ENCODE peak calls at places on chromosome 12, in six cellular contexts. One of them, this sample, is unnamed. For H3K36me3, the result is how much of the 10 kb centered on the place peaks cover.

GRCh38 chr12:44874981-44875416 is 1.1 kb downstream of the NELL2 start:
- DNase-seq in GM23248: peak
- DNase-seq in WERI-Rb-1: peak
- DNase-seq in spleen: no peak
- DNase-seq in breast epithelium: no peak
- DNase-seq in HCT116: no peak
- DNase-seq in this sample: no peak

GRCh38 chr12:28814246-28814645 is 334.8 kb upstream of the FAR2 start:
- DNase-seq in GM23248: no peak
- DNase-seq in WERI-Rb-1: no peak
- DNase-seq in spleen: peak
- DNase-seq in breast epithelium: peak
- DNase-seq in HCT116: no peak
- DNase-seq in this sample: no peak

GRCh38 chr12:7915911-7916403 is 20.0 kb downstream of the SLC2A3 start:
- DNase-seq in GM23248: no peak
- DNase-seq in WERI-Rb-1: no peak
- DNase-seq in spleen: no peak
- DNase-seq in breast epithelium: no peak
- DNase-seq in HCT116: no peak
- DNase-seq in this sample: no peak

GRCh38 chr12:3768911-3769447 is 16.1 kb upstream of the CRACR2A start:
- DNase-seq in GM23248: no peak
- DNase-seq in WERI-Rb-1: no peak
- DNase-seq in spleen: no peak
- DNase-seq in breast epithelium: no peak
- DNase-seq in HCT116: no peak
- DNase-seq in this sample: no peak

GRCh38 chr12:78096909-78097597 is 266.4 kb downstream of the NAV3 start:
- DNase-seq in GM23248: peak
- DNase-seq in WERI-Rb-1: peak
- DNase-seq in spleen: no peak
- DNase-seq in breast epithelium: no peak
- DNase-seq in HCT116: no peak
- DNase-seq in this sample: peak

GRCh38 chr12:116382456-116382902 is 105.0 kb upstream of the MED13L start:
- DNase-seq in GM23248: peak
- DNase-seq in WERI-Rb-1: no peak
- DNase-seq in spleen: no peak
- DNase-seq in breast epithelium: no peak
- DNase-seq in HCT116: no peak
- DNase-seq in this sample: no peak

GRCh38 chr12:127964717-127965116 is 302.3 kb upstream of the TMEM132C start:
- DNase-seq in GM23248: peak
- DNase-seq in WERI-Rb-1: no peak
- DNase-seq in spleen: no peak
- DNase-seq in breast epithelium: no peak
- DNase-seq in HCT116: no peak
- DNase-seq in this sample: peak

GRCh38 chr12:27733052-27733656 is 22.5 kb downstream of the MRPS35 start:
- DNase-seq in GM23248: peak
- DNase-seq in WERI-Rb-1: no peak
- DNase-seq in spleen: no peak
- DNase-seq in breast epithelium: no peak
- DNase-seq in HCT116: no peak
- DNase-seq in this sample: no peak

GRCh38 chr12:22821985-22822384 is 197.0 kb downstream of the ETNK1 start:
- DNase-seq in GM23248: no peak
- DNase-seq in WERI-Rb-1: no peak
- DNase-seq in spleen: no peak
- DNase-seq in breast epithelium: no peak
- DNase-seq in HCT116: no peak
- DNase-seq in this sample: no peak

GRCh38 chr12:49664591-49665146 is 41.3 kb downstream of the PRPF40B start:
- DNase-seq in GM23248: peak
- DNase-seq in WERI-Rb-1: no peak
- DNase-seq in spleen: peak
- DNase-seq in breast epithelium: no peak
- DNase-seq in HCT116: no peak
- DNase-seq in this sample: peak

GRCh38 chr12:52079576-52080402 is at the start of gene SMIM41:
- DNase-seq in GM23248: no peak
- DNase-seq in WERI-Rb-1: no peak
- DNase-seq in spleen: no peak
- DNase-seq in breast epithelium: no peak
- DNase-seq in HCT116: no peak
- DNase-seq in this sample: no peak

GRCh38 chr12:105681341-105681740 is 350.9 kb downstream of the C12orf75 start:
- DNase-seq in GM23248: no peak
- DNase-seq in WERI-Rb-1: no peak
- DNase-seq in spleen: no peak
- DNase-seq in breast epithelium: no peak
- DNase-seq in HCT116: no peak
- DNase-seq in this sample: peak

GRCh38 chr12:46843811-46844210 is 18.0 kb upstream of the SLC38A4 start:
- DNase-seq in GM23248: peak
- DNase-seq in WERI-Rb-1: no peak
- DNase-seq in spleen: no peak
- DNase-seq in breast epithelium: no peak
- DNase-seq in HCT116: no peak
- DNase-seq in this sample: no peak

GRCh38 chr12:104529130-104529874 is 72.6 kb downstream of the CHST11 start:
- DNase-seq in GM23248: no peak
- DNase-seq in WERI-Rb-1: no peak
- DNase-seq in spleen: no peak
- DNase-seq in breast epithelium: no peak
- DNase-seq in HCT116: no peak
- DNase-seq in this sample: no peak

GRCh38 chr12:3046441-3047200 is 30.6 kb upstream of the TSPAN9 start:
- DNase-seq in GM23248: peak
- DNase-seq in WERI-Rb-1: no peak
- DNase-seq in spleen: peak
- DNase-seq in breast epithelium: no peak
- DNase-seq in HCT116: no peak
- DNase-seq in this sample: no peak

GRCh38 chr12:92574046-92574783 is 128.6 kb upstream of the PLEKHG7 start:
- DNase-seq in GM23248: peak
- DNase-seq in WERI-Rb-1: peak
- DNase-seq in spleen: no peak
- DNase-seq in breast epithelium: no peak
- DNase-seq in HCT116: peak
- DNase-seq in this sample: peak

DNA sequence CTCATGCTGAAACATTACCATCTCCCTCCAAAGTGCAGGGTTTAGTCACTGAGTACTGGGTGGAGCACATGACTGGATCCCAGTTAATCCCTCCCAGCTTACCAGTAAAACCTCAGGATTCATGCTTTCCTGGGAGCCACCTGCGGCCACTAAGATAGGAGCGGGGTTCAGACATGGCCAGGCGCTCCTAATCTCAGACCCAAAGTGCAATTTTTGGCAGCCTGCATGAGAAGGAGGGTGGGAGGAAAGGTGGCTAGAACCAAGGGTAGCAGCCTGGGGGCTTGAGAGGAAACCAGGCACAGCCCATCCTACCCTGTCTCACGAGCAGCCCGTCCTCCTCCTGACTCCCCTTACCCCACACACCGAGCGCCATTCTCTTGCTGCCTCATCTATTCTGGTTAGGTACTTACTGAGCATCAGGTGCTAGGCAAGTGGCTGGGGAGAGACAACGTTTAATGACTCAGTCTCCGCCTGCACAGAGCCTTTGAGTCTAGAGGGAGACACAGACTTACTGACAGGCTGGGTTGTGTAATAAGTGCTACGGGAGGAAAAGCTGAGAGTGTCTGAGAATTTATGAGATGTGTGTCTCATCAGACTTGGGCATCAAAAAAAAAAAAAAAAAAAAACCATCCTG is 9.9 kb downstream of the GPRC5A start:
- DNase-seq in GM23248: peak
- DNase-seq in WERI-Rb-1: peak
- DNase-seq in spleen: no peak
- DNase-seq in breast epithelium: no peak
- DNase-seq in HCT116: no peak
- DNase-seq in this sample: no peak
- H3K4me3 ChIP-seq in GM23248: peak
- H3K4me3 ChIP-seq in WERI-Rb-1: peak
- H3K4me3 ChIP-seq in spleen: no peak
- H3K4me3 ChIP-seq in breast epithelium: no peak
- H3K4me3 ChIP-seq in HCT116: peak
- H3K4me3 ChIP-seq in this sample: no peak

DNA sequence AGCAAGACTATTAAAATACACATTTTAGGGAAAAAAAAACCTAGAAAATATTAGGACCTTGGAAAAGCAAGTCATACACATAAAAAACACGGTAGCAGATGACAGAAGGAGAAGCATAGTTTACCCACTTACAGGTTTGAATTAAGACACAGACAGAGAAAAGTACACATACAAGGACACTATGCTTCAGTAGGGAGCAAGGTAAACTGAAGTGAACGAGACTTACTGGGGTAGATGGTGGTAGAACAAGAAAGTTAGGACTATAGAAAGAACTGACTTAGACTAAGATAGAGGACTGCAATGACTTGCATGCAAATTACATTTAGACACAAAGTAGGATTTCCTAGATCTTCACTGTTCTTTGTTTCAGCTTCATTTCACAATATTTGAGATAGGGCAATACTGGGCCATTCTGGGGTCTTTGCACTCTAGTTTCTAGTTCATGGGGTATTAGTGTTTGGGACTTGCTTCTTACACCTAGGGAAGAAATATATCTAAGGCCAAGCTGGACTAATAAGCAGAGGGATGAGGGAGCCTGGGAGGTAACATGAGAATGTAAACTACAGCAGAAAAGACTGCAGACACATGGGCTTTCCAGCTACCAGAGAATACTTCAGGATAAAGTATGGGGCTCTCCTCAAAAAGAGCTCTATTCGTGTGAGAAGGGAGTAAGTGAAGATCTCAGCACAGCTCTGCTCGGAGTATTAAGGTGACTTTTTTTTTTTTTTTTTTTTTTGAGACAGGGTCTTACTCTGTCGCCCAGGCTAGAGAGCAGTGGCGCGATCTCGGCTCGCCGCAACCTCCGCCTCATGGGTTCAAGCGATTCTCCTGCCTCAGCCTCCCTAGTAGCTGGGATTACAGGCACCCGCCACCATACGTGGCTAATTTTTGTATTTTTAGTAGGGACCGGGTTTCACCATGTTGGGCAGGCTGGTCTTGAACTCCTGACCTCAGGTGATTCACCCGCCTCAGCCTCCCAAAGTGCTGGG is 27.8 kb upstream of the STAC3 start:
- DNase-seq in GM23248: no peak
- DNase-seq in WERI-Rb-1: no peak
- DNase-seq in spleen: no peak
- DNase-seq in breast epithelium: no peak
- DNase-seq in HCT116: no peak
- DNase-seq in this sample: no peak
- H3K36me3 ChIP-seq in GM23248: under half
- H3K36me3 ChIP-seq in WERI-Rb-1: under half
- H3K36me3 ChIP-seq in spleen: half or more
- H3K36me3 ChIP-seq in breast epithelium: under half
- H3K36me3 ChIP-seq in HCT116: under half
- H3K36me3 ChIP-seq in this sample: under half

GRCh38 chr12:107439101-107439738 is 246.4 kb upstream of the PWP1 start:
- DNase-seq in GM23248: no peak
- DNase-seq in WERI-Rb-1: no peak
- DNase-seq in spleen: peak
- DNase-seq in breast epithelium: no peak
- DNase-seq in HCT116: no peak
- DNase-seq in this sample: no peak

GRCh38 chr12:107443320-107444090 is 242.1 kb upstream of the PWP1 start:
- DNase-seq in GM23248: no peak
- DNase-seq in WERI-Rb-1: no peak
- DNase-seq in spleen: peak
- DNase-seq in breast epithelium: no peak
- DNase-seq in HCT116: no peak
- DNase-seq in this sample: peak

GRCh38 chr12:107440596-107440995 is 245.0 kb upstream of the PWP1 start:
- DNase-seq in GM23248: no peak
- DNase-seq in WERI-Rb-1: no peak
- DNase-seq in spleen: peak
- DNase-seq in breast epithelium: no peak
- DNase-seq in HCT116: no peak
- DNase-seq in this sample: no peak

GRCh38 chr12:107442593-107442992 is 243.0 kb upstream of the PWP1 start:
- DNase-seq in GM23248: peak
- DNase-seq in WERI-Rb-1: peak
- DNase-seq in spleen: peak
- DNase-seq in breast epithelium: no peak
- DNase-seq in HCT116: no peak
- DNase-seq in this sample: peak

DNA sequence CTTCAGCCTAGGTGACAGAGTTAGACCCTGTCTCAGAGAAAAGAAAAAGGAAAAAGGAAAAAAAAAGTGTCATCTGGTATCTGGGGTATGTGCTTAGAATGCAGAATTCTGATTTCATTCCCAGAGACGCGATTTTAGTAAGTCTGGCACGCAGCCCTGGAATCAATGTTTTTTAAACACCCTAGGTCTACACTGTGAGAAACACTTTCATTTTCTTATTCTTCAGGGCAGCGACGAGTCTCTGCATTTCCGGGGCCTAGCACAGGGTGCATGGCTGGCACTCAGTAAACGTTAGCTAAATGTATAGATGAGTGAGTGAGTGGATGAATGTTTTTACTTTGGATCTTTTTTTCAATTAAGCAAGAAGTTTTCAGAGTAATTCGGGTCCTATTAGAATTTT is 243.7 kb upstream of the PWP1 start:
- DNase-seq in GM23248: peak
- DNase-seq in WERI-Rb-1: no peak
- DNase-seq in spleen: peak
- DNase-seq in breast epithelium: no peak
- DNase-seq in HCT116: no peak
- DNase-seq in this sample: no peak
- H3K27ac ChIP-seq in GM23248: no peak
- H3K27ac ChIP-seq in WERI-Rb-1: peak
- H3K27ac ChIP-seq in spleen: no peak
- H3K27ac ChIP-seq in breast epithelium: peak
- H3K27ac ChIP-seq in HCT116: no peak
- H3K27ac ChIP-seq in this sample: peak

GRCh38 chr12:124505001-124505818 is 62.2 kb downstream of the NCOR2 start:
- DNase-seq in GM23248: no peak
- DNase-seq in WERI-Rb-1: no peak
- DNase-seq in spleen: no peak
- DNase-seq in breast epithelium: no peak
- DNase-seq in HCT116: no peak
- DNase-seq in this sample: no peak

GRCh38 chr12:124507188-124508109 is 60.0 kb downstream of the NCOR2 start:
- DNase-seq in GM23248: peak
- DNase-seq in WERI-Rb-1: no peak
- DNase-seq in spleen: no peak
- DNase-seq in breast epithelium: no peak
- DNase-seq in HCT116: no peak
- DNase-seq in this sample: peak

GRCh38 chr12:124506832-124507153 is 60.6 kb downstream of the NCOR2 start:
- DNase-seq in GM23248: no peak
- DNase-seq in WERI-Rb-1: no peak
- DNase-seq in spleen: no peak
- DNase-seq in breast epithelium: no peak
- DNase-seq in HCT116: no peak
- DNase-seq in this sample: no peak

GRCh38 chr12:124504273-124505000 is 63.0 kb downstream of the NCOR2 start:
- DNase-seq in GM23248: no peak
- DNase-seq in WERI-Rb-1: no peak
- DNase-seq in spleen: no peak
- DNase-seq in breast epithelium: no peak
- DNase-seq in HCT116: no peak
- DNase-seq in this sample: no peak

GRCh38 chr12:124506145-124506831 is 61.1 kb downstream of the NCOR2 start:
- DNase-seq in GM23248: peak
- DNase-seq in WERI-Rb-1: no peak
- DNase-seq in spleen: peak
- DNase-seq in breast epithelium: peak
- DNase-seq in HCT116: no peak
- DNase-seq in this sample: no peak
- H3K4me3 ChIP-seq in GM23248: peak
- H3K4me3 ChIP-seq in WERI-Rb-1: no peak
- H3K4me3 ChIP-seq in spleen: peak
- H3K4me3 ChIP-seq in breast epithelium: peak
- H3K4me3 ChIP-seq in HCT116: no peak
- H3K4me3 ChIP-seq in this sample: no peak

This sample was measured in SJCRH30.